ENCODE peak calls at places on chromosomes 16 and 17, in six cellular contexts. B is tibial nerve, C is fibroblast of lung, E is uterus, W is Caco-2, A is stomach. R is an unnamed sample. For H3K4me1, the result is how much of the 10 kb centered on the place peaks cover.

GRCh38 chr16:67396159-67396774 is 3.0 kb upstream of the TPPP3 start:
- DNase-seq in C (peak), B (peak), E (peak), A (peak), W (peak), R (peak)

GRCh38 chr16:87681990-87682570 is 79.8 kb downstream of the JPH3 start:
- DNase-seq in E (no peak), A (no peak), C (peak), B (no peak), W (peak), R (no peak)

GRCh38 chr17:79919164-79919585 is 79.9 kb upstream of the CBX4 start:
- DNase-seq in A (peak), C (no peak), W (no peak), B (peak), E (peak), R (peak)

GRCh38 chr17:72305964-72306551 is 185.2 kb downstream of the SOX9 start:
- DNase-seq in E (no peak), W (no peak), B (peak), C (peak), A (no peak), R (peak)

GRCh38 chr17:39264119-39264518 is 38.4 kb upstream of the STAC2 start:
- DNase-seq in A (no peak), B (peak), E (no peak), C (no peak), W (no peak), R (peak)

GRCh38 chr16:75251280-75252048 is at the start of gene BCAR1:
- DNase-seq in E (peak), B (peak), W (peak), A (peak), C (peak), R (peak)

GRCh38 chr17:3961564-3962047 is 2.6 kb downstream of the ATP2A3 start:
- DNase-seq in A (no peak), W (no peak), B (no peak), C (no peak), E (no peak), R (no peak)

GRCh38 chr17:2111691-2112090 is 56.8 kb downstream of the HIC1 start:
- DNase-seq in C (peak), B (no peak), W (peak), E (no peak), A (peak), R (no peak)

GRCh38 chr17:20241855-20242254 is 225.5 kb downstream of the LGALS9B start:
- DNase-seq in W (no peak), E (no peak), B (no peak), C (no peak), A (no peak), R (no peak)
- H3K4me3 ChIP-seq in W (no peak), E (no peak), B (no peak), C (no peak), A (no peak), R (no peak)

DNA sequence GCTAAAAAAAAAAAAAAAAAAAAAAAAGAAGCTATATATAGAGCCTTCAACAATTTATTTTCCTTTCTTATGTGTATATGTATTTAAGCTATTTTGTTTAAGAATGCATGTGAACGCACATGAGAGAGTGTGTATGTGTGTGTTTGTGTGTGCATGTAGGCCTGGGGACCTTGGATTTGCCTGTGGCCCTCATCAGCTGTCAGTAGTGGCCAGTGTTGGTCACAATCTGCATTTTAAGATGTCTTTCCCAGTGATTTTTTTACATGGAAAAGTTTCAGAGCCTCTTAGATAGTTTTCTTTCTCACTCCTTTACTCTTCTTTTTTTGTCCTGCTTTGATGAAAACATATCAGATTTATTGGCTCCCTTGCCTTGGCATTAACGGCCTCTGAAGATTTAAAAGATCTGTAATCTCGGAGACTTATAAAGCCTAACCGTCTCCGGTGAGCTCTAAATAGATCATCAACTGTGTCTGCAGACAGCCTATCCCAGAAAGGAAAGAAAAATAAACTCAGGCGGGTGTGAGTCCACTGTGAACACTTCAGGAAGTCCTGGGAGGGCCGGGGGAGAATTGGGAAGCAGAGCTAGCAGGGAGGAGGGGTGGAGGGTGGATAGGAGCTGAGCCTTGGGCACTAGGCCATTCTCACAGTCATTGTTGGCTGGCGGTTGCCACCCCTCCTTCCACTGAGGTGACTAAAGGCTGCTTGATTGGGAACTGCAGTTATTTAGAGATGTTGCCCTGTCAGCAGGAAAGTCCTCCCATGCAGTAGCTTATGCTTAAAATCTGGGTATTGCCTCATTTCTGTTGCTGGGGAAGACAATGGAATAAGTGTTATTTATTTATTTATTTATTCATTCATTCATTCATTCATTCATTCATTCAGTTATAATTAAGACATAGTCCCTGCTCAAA is 86.8 kb downstream of the WWP2 start:
- DNase-seq in A (peak), B (peak), W (no peak), C (peak), E (peak), R (peak)
- TF ChIP-seq CTCF in A (no peak), B (no peak), W (no peak), C (peak), E (no peak), R (peak)

DNA sequence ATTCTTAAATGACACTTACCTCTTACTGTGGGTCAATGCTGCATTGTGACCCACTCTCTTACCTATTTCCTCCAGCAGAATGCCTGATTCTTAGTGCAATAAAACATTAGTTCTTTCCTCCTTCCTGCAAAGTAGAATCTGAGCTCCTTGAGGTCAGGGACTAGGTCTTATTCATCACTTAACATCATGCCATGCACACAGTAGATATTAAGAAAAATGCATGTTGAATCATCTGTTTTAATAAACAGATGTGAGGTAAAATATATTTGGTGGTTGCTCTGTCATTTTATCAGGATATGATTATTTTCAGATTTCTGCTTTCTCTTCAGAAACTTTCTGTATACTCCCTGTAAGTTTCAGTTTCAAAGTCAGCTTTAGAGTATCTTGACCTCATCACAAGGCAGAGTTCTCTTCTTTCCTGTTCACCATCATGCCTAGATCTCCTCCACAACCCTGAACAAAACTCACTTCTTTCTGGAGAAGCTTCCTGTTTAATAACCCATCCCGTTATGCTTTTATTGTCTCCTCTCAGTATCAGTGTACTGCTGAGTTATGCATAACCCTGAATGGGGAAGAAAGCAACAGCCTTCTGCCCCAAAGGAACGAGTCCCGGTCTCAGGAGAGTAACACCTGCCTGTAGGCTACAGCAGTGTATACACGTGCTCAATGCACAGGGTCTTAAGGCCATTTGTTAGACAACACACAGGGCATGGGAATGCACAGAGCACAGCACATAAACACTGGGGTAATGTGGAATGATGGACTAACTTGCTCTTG is 30.3 kb upstream of the SUPT4H1 start:
- DNase-seq in E (no peak), C (no peak), A (no peak), W (no peak), B (no peak), R (no peak)
- H3K4me1 ChIP-seq in E (under half), C (under half), A (under half), W (half or more), B (under half), R (under half)

GRCh38 chr17:8160741-8161221 is 2.0 kb downstream of the VAMP2 start:
- DNase-seq in W (no peak), A (no peak), C (no peak), B (no peak), E (no peak), R (no peak)
- H3K4me3 ChIP-seq in W (no peak), A (peak), C (peak), B (no peak), E (no peak), R (peak)

GRCh38 chr16:79598341-79599181 is 2.0 kb downstream of the MAF start:
- DNase-seq in A (peak), C (peak), B (peak), E (peak), W (peak), R (peak)
- TF ChIP-seq CTCF in A (no peak), C (peak), B (peak), E (no peak), W (no peak), R (peak)

DNA sequence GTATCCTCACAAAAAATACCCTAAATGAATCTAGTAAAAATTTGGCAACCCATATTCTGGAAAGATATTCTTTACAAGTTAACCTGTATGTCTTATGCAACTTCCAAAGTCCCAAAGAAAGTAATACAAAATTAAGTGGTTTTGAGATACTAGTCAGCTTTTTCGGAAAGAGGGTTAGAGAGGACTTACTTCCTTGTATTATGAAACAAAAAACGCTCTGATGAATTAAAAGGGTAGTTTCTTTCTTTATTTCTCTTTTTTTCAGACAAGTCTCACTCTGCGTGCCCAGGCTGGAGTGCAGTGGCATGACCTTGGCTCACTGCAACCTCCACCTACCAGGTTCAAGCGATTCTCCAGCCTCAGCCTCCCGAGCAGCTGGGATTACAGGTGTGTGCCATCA is 51.6 kb downstream of the KANSL1 start:
- DNase-seq in E (no peak), W (no peak), C (no peak), B (no peak), A (no peak), R (no peak)
- H3K4me1 ChIP-seq in E (under half), W (under half), C (under half), B (under half), A (half or more), R (half or more)

DNA sequence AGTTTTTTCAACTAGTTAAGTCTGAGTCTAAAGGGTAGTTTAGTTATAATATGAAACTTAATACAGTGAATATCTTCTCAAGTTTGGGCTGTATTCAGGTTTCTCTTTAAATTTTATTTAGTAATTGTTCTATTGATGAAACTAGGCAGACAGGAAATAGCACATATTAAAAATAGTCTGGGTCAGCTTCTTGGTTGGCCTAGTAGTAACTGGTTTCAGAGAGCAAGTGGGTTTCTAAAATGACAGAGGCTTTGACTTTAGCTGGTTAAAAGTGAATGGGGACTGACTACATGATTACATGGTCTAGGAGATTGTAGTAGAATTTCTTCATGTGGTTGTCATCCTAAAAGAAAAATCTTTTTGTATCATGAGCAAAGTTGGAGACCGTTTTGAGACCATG is 46.8 kb downstream of the OMG start:
- DNase-seq in E (no peak), B (no peak), A (no peak), W (no peak), C (no peak), R (no peak)
- H3K4me3 ChIP-seq in E (no peak), B (no peak), A (no peak), W (no peak), C (no peak), R (no peak)

GRCh38 chr16:56609463-56609921 is 1.1 kb downstream of the MT2A start:
- DNase-seq in W (peak), A (peak), B (peak), E (peak), C (peak), R (no peak)
- TF ChIP-seq CTCF in W (no peak), A (no peak), B (no peak), E (no peak), C (no peak), R (no peak)

R was measured in left ventricle myocardium inferior.